ENCODE peak calls at places on chromosomes 12 and 14, in six cellular contexts. One of them, this sample, is unnamed.

GRCh38 chr14:99191663-99192621 is 80.1 kb downstream of the BCL11B start:
- DNase-seq in SK-N-SH: no peak
- DNase-seq in aorta: peak; percentile 83
- DNase-seq in heart left ventricle: peak; percentile 54
- DNase-seq in CD8-positive, alpha-beta T cell: no peak
- DNase-seq in ovary: peak; percentile 75
- DNase-seq in this sample: peak; percentile 70

GRCh38 chr12:11669348-11669747 is 19.9 kb downstream of the ETV6 start:
- DNase-seq in SK-N-SH: no peak
- DNase-seq in aorta: no peak
- DNase-seq in heart left ventricle: no peak
- DNase-seq in CD8-positive, alpha-beta T cell: no peak
- DNase-seq in ovary: no peak
- DNase-seq in this sample: no peak

GRCh38 chr12:121124402-121125109 is 8.1 kb upstream of the P2RX7 start:
- DNase-seq in SK-N-SH: no peak
- DNase-seq in aorta: no peak
- DNase-seq in heart left ventricle: peak; percentile 27
- DNase-seq in CD8-positive, alpha-beta T cell: no peak
- DNase-seq in ovary: no peak
- DNase-seq in this sample: no peak

GRCh38 chr14:100110801-100111200 is 45.6 kb downstream of the EVL start:
- DNase-seq in SK-N-SH: no peak
- DNase-seq in aorta: no peak
- DNase-seq in heart left ventricle: no peak
- DNase-seq in CD8-positive, alpha-beta T cell: no peak
- DNase-seq in ovary: no peak
- DNase-seq in this sample: no peak

GRCh38 chr14:35231207-35231755 is 60.9 kb upstream of the PSMA6 start:
- DNase-seq in SK-N-SH: no peak
- DNase-seq in aorta: no peak
- DNase-seq in heart left ventricle: no peak
- DNase-seq in CD8-positive, alpha-beta T cell: no peak
- DNase-seq in ovary: no peak
- DNase-seq in this sample: no peak

GRCh38 chr12:46722737-46723136 is 103.1 kb downstream of the SLC38A4 start:
- DNase-seq in SK-N-SH: no peak
- DNase-seq in aorta: no peak
- DNase-seq in heart left ventricle: no peak
- DNase-seq in CD8-positive, alpha-beta T cell: no peak
- DNase-seq in ovary: no peak
- DNase-seq in this sample: no peak

GRCh38 chr12:81212996-81213696 is 135.3 kb downstream of the ACSS3 start:
- DNase-seq in SK-N-SH: no peak
- DNase-seq in aorta: no peak
- DNase-seq in heart left ventricle: no peak
- DNase-seq in CD8-positive, alpha-beta T cell: no peak
- DNase-seq in ovary: no peak
- DNase-seq in this sample: no peak

GRCh38 chr12:110704750-110705149 is 15.8 kb upstream of the HVCN1 start:
- DNase-seq in SK-N-SH: no peak
- DNase-seq in aorta: no peak
- DNase-seq in heart left ventricle: no peak
- DNase-seq in CD8-positive, alpha-beta T cell: no peak
- DNase-seq in ovary: no peak
- DNase-seq in this sample: no peak

GRCh38 chr12:17470460-17470859 is 619.5 kb downstream of the RERGL start:
- DNase-seq in SK-N-SH: no peak
- DNase-seq in aorta: no peak
- DNase-seq in heart left ventricle: no peak
- DNase-seq in CD8-positive, alpha-beta T cell: no peak
- DNase-seq in ovary: no peak
- DNase-seq in this sample: no peak

DNA sequence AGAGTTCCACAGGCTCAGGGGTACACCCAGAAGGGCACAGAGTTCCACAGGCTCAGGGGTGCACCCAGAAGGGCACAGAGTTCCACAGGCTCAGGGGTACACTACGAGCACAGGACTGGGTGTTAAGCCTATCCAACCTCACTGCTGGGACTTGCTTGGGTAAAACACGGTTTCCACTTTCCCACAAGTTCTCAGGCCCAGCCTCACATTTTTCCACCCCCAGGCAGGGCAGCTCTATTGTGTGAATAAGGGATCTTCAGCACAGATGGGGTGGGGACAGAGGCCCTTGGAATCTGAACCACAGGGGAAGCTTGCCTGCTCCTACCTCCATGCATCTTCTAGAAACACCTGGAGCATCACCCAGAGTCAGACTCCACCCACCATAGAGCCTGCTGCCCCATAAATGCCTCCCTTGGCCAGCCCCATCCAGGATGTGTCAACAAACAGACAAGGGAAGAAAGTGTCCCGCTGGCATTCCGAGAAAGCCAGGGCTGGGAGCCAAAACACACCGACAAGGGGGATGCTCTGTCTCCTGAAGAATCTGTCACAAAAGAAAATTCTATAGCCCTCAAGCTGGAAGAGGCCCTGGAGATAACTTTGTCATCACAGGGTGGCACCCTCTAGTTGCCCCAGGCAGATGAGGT is 4.8 kb downstream of the CRACR2A start:
- DNase-seq in SK-N-SH: no peak
- DNase-seq in aorta: no peak
- DNase-seq in heart left ventricle: no peak
- DNase-seq in CD8-positive, alpha-beta T cell: no peak
- DNase-seq in ovary: no peak
- DNase-seq in this sample: no peak
- H3K27ac ChIP-seq in SK-N-SH: no peak overlapping the region
- H3K27ac ChIP-seq in aorta: no peak overlapping the region
- H3K27ac ChIP-seq in heart left ventricle: no peak overlapping the region
- H3K27ac ChIP-seq in CD8-positive, alpha-beta T cell: no peak overlapping the region
- H3K27ac ChIP-seq in ovary: no peak overlapping the region
- H3K27ac ChIP-seq in this sample: no peak overlapping the region

GRCh38 chr12:58847876-58848600 is 72.3 kb downstream of the LRIG3 start:
- DNase-seq in SK-N-SH: no peak
- DNase-seq in aorta: no peak
- DNase-seq in heart left ventricle: no peak
- DNase-seq in CD8-positive, alpha-beta T cell: no peak
- DNase-seq in ovary: no peak
- DNase-seq in this sample: no peak

GRCh38 chr12:58841058-58841798 is 79.1 kb downstream of the LRIG3 start:
- DNase-seq in SK-N-SH: no peak
- DNase-seq in aorta: no peak
- DNase-seq in heart left ventricle: no peak
- DNase-seq in CD8-positive, alpha-beta T cell: no peak
- DNase-seq in ovary: no peak
- DNase-seq in this sample: no peak

DNA sequence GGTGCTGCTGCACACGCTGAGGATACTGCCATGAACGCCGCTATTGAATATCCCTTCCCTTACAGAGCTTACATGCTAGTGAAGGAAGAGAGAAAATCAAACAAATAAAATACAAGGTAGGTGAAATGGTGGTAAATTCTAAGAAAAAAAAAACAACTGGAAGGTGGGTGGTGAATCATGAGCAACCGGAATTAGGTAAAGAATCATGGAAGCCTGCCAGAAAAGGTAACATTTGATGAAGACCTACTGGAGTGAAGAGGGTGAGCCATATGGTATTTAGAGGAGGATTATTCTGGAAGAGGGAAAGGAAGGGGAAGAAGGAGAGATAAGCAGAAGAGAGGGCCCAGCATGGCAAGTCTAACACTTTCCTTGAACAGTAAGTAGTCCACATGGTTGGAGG is 76.1 kb downstream of the LRIG3 start:
- DNase-seq in SK-N-SH: no peak
- DNase-seq in aorta: no peak
- DNase-seq in heart left ventricle: no peak
- DNase-seq in CD8-positive, alpha-beta T cell: no peak
- DNase-seq in ovary: no peak
- DNase-seq in this sample: no peak
- H3K27ac ChIP-seq in SK-N-SH: no peak overlapping the region
- H3K27ac ChIP-seq in aorta: no peak overlapping the region
- H3K27ac ChIP-seq in heart left ventricle: no peak overlapping the region
- H3K27ac ChIP-seq in CD8-positive, alpha-beta T cell: no peak overlapping the region
- H3K27ac ChIP-seq in ovary: no peak overlapping the region
- H3K27ac ChIP-seq in this sample: no peak overlapping the region

DNA sequence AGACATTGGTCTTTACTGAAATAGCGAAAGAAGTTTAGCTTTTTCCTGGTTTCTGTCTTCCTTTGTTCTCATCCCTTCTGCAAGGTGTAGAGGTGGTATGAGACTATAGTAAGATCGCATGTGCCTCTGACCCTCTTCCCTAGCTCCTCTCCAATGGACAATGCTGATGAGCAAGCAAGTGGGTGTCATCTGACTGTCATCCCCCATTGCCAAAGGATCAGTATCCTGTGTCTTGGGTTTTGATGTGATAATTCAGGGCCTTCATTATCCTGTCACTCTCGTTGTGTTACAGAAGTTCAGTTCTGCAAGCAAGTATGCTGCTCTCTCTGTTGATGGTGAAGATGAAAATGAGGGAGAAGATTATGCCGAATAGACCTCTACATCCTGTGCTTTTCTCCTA is 10.0 kb upstream of the TNS2 start:
- DNase-seq in SK-N-SH: no peak
- DNase-seq in aorta: no peak
- DNase-seq in heart left ventricle: no peak
- DNase-seq in CD8-positive, alpha-beta T cell: no peak
- DNase-seq in ovary: no peak
- DNase-seq in this sample: no peak
- H3K27ac ChIP-seq in SK-N-SH: no peak overlapping the region
- H3K27ac ChIP-seq in aorta: no peak overlapping the region
- H3K27ac ChIP-seq in heart left ventricle: no peak overlapping the region
- H3K27ac ChIP-seq in CD8-positive, alpha-beta T cell: no peak overlapping the region
- H3K27ac ChIP-seq in ovary: no peak overlapping the region
- H3K27ac ChIP-seq in this sample: no peak overlapping the region

GRCh38 chr14:81400852-81401251 is 728 bp upstream of the STON2 start:
- DNase-seq in SK-N-SH: no peak
- DNase-seq in aorta: peak; percentile 81
- DNase-seq in heart left ventricle: peak; percentile 21
- DNase-seq in CD8-positive, alpha-beta T cell: no peak
- DNase-seq in ovary: no peak
- DNase-seq in this sample: no peak

GRCh38 chr14:81400202-81400678 is at the start of gene STON2:
- DNase-seq in SK-N-SH: no peak
- DNase-seq in aorta: no peak
- DNase-seq in heart left ventricle: peak; percentile 16
- DNase-seq in CD8-positive, alpha-beta T cell: no peak
- DNase-seq in ovary: no peak
- DNase-seq in this sample: no peak

GRCh38 chr14:81402123-81402495 is 2.0 kb upstream of the STON2 start:
- DNase-seq in SK-N-SH: no peak
- DNase-seq in aorta: no peak
- DNase-seq in heart left ventricle: no peak
- DNase-seq in CD8-positive, alpha-beta T cell: no peak
- DNase-seq in ovary: no peak
- DNase-seq in this sample: no peak

GRCh38 chr14:81398196-81398891 is 1.8 kb downstream of the STON2 start:
- DNase-seq in SK-N-SH: no peak
- DNase-seq in aorta: no peak
- DNase-seq in heart left ventricle: no peak
- DNase-seq in CD8-positive, alpha-beta T cell: no peak
- DNase-seq in ovary: no peak
- DNase-seq in this sample: no peak

DNA sequence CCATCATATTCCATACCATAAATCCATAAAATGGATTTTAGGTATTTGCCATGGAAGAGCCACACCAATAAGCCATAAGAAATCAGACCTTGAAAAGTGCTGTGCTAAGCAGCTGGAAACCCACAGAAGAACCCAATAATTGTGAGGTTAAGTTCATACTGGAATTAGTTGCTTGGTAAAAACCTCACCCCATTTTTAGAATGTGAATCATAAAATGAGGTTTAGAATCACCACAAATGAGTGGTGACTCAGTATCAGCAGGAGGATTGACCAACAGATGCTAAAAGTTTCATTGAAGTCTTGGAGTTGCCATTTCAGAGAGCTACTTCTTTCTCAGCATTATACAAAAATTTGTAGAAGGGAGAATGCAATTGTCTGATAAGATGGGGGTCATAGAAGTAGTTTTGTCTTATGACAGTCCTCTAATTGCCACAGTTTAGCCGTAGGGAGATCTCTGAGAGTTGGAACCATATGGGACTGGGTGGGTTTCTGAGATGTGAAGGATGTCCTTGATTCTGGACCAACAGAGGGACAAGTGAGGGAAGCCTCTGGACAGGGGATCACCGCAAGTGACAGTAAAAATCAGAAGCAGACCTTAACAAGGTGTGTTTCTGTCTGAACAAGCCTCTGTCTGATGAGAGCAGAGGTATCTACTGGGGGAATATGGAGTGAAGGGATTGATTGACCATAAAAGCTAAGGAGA is 1.4 kb upstream of the STON2 start:
- DNase-seq in SK-N-SH: no peak
- DNase-seq in aorta: no peak
- DNase-seq in heart left ventricle: no peak
- DNase-seq in CD8-positive, alpha-beta T cell: no peak
- DNase-seq in ovary: no peak
- DNase-seq in this sample: no peak
- H3K27ac ChIP-seq in SK-N-SH: no peak overlapping the region
- H3K27ac ChIP-seq in aorta: no peak overlapping the region
- H3K27ac ChIP-seq in heart left ventricle: no peak overlapping the region
- H3K27ac ChIP-seq in CD8-positive, alpha-beta T cell: no peak overlapping the region
- H3K27ac ChIP-seq in ovary: no peak overlapping the region
- H3K27ac ChIP-seq in this sample: peak overlapping the region; percentile 64

DNA sequence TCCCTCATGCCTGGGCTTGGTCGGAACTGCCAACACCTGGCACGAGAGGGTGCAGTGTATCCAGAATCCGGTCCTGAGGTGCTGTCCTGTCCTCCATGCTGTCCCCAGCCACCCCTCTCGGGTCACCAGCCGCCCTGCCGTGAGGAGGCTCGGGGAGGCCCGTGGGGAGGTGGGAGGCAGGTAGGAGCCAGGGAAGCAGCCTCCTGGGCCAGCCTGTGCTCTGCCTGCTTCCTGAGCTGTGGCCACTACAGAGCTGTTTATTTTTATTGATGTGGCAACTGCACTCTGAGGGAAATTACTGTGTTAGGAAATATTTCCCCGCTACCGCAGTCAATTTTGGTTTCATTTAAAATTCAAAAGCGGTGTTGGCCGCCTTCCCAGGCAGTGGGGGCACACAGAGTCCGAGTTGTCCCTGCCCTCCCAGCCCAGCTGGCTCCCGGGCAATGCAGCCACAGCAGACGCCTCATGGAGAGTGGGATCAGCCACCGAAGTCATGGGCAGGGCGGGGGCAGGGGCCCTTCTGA is 18.3 kb downstream of the NOC4L start:
- DNase-seq in SK-N-SH: peak; percentile 47
- DNase-seq in aorta: no peak
- DNase-seq in heart left ventricle: no peak
- DNase-seq in CD8-positive, alpha-beta T cell: no peak
- DNase-seq in ovary: no peak
- DNase-seq in this sample: no peak
- H3K27ac ChIP-seq in SK-N-SH: no peak overlapping the region
- H3K27ac ChIP-seq in aorta: no peak overlapping the region
- H3K27ac ChIP-seq in heart left ventricle: no peak overlapping the region
- H3K27ac ChIP-seq in CD8-positive, alpha-beta T cell: no peak overlapping the region
- H3K27ac ChIP-seq in ovary: no peak overlapping the region
- H3K27ac ChIP-seq in this sample: peak overlapping the region; percentile 26

This sample was measured in caudate nucleus.